ENCODE peak calls at places on chromosomes 3 and 15, in four cellular contexts. X is HCT116, T is PC-3, I is OCI-LY7. J is an unnamed sample. For H3K9me2 and H3K79me2, the result is how much of the 10 kb centered on the place peaks cover.

GRCh38 chr3:8532251-8532831 is 30.7 kb downstream of the LMCD1 start:
- DNase-seq in T (peak), I (no peak), X (no peak), J (peak)

GRCh38 chr15:92095691-92096090 is 242.2 kb downstream of the SLCO3A1 start:
- DNase-seq in I (no peak), T (no peak), X (no peak), J (no peak)

GRCh38 chr3:181695661-181696491 is 15.8 kb upstream of the SOX2 start:
- DNase-seq in I (no peak), X (no peak), T (no peak), J (peak)

GRCh38 chr3:54122046-54122801 is at the start of gene CACNA2D3:
- DNase-seq in I (no peak), X (no peak), T (no peak), J (peak)

GRCh38 chr3:13004376-13004775 is 68.9 kb downstream of the IQSEC1 start:
- DNase-seq in X (no peak), I (no peak), T (no peak), J (no peak)

GRCh38 chr3:31873254-31873653 is 107.8 kb downstream of the OSBPL10 start:
- DNase-seq in I (no peak), X (no peak), T (no peak), J (peak)

GRCh38 chr15:84598993-84599392 is 1.8 kb upstream of the ZSCAN2 start:
- DNase-seq in I (peak), T (peak), X (peak), J (peak)

GRCh38 chr3:159635047-159635641 is 353.5 kb upstream of the IL12A start:
- DNase-seq in X (no peak), T (peak), I (no peak), J (peak)

GRCh38 chr15:53627279-53627678 is 132.2 kb downstream of the WDR72 start:
- DNase-seq in X (no peak), I (no peak), T (no peak), J (no peak)

GRCh38 chr15:78130466-78131294 is 565 bp downstream of the CIB2 start:
- DNase-seq in I (no peak), T (no peak), X (no peak), J (no peak)

DNA sequence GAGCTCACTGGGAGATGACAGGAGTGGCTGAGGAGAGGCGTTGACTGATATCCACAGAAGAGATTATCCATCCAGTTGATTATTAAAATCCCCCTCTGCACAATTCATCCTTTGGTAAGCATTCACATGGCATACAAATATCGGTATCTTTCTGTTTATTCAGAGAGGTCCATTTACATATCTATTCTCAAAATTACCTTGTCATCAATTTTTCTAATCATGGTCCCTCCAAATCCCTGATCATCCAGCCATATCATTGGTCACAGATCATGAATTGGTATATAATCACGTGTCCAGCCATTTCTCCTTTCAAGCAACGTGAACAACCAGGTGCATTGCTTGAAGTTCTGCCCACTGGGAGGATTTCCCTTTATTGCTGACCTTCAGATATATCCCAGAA is 1321.0 kb downstream of the ROBO2 start:
- DNase-seq in T (no peak), I (no peak), X (no peak), J (no peak)
- H3K9me2 ChIP-seq in T (under half), I (under half), X (under half), J (under half)

GRCh38 chr15:63524316-63525015 is 20.1 kb downstream of the USP3 start:
- DNase-seq in T (no peak), I (no peak), X (no peak), J (no peak)
- H3K79me2 ChIP-seq in T (half or more), I (half or more), X (half or more), J (half or more)

GRCh38 chr3:41162981-41163380 is 36.3 kb upstream of the CTNNB1 start:
- DNase-seq in X (no peak), T (no peak), I (no peak), J (no peak)
- H3K9me2 ChIP-seq in X (under half), T (under half), I (under half), J (under half)

GRCh38 chr15:41796457-41796856 is 22.2 kb downstream of the MAPKBP1 start:
- DNase-seq in T (peak), I (no peak), X (no peak), J (peak)
- H3K79me2 ChIP-seq in T (half or more), I (under half), X (under half), J (half or more)

GRCh38 chr3:41162541-41162940 is 36.8 kb upstream of the CTNNB1 start:
- DNase-seq in I (no peak), T (no peak), X (no peak), J (no peak)
- H3K9me2 ChIP-seq in I (under half), T (under half), X (under half), J (under half)

GRCh38 chr15:57034613-57035012 is 116.2 kb downstream of the TCF12 start:
- DNase-seq in X (no peak), T (no peak), I (no peak), J (no peak)

GRCh38 chr15:57037548-57037947 is 119.1 kb downstream of the TCF12 start:
- DNase-seq in T (no peak), X (no peak), I (no peak), J (no peak)

GRCh38 chr15:57036352-57036751 is 117.9 kb downstream of the TCF12 start:
- DNase-seq in T (no peak), I (no peak), X (no peak), J (no peak)

GRCh38 chr15:57033715-57034439 is 115.4 kb downstream of the TCF12 start:
- DNase-seq in T (peak), I (no peak), X (no peak), J (no peak)

DNA sequence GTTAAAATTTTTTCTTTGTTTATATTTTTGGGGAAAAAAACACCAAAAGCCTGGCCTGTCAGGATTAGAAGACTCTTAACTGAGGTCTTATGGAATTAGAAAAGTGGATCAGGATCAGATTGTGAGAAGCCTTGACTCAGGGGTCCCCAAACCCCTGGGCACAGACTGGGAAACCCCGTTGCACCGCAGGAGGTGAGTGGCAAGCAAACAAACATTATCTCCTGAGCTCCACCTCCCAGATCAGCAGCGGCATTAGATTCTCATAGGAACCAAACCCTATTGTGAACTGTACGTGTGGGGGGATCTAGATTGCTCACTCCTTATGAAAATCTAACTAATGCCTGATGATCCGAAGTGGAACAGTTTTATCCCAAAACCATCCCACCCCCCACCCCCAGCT is 117.2 kb downstream of the TCF12 start:
- DNase-seq in X (no peak), I (no peak), T (no peak), J (no peak)
- H3K79me2 ChIP-seq in X (half or more), I (under half), T (under half), J (half or more)

DNA sequence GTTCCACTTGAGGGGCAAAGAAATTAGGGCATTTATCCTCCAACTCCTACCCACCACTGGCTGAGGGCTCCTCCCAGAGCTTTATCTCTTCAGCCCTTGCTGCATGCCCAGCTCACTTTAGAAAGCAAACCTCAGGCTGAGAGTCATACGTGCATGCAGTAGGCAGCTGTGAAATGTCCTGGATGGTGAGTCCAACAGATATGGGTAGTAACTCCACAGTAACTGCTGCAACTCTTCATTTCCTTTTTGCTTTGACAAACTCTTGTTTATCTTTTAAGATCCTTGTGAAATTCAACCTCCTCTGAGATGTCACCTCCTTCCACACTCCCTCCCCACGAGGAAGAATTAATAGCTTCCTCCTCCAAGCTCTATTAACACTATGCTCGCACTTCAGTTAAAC is 35.9 kb upstream of the CTNNB1 start:
- DNase-seq in X (no peak), I (no peak), T (no peak), J (no peak)
- H3K9me2 ChIP-seq in X (under half), I (under half), T (under half), J (under half)

DNA sequence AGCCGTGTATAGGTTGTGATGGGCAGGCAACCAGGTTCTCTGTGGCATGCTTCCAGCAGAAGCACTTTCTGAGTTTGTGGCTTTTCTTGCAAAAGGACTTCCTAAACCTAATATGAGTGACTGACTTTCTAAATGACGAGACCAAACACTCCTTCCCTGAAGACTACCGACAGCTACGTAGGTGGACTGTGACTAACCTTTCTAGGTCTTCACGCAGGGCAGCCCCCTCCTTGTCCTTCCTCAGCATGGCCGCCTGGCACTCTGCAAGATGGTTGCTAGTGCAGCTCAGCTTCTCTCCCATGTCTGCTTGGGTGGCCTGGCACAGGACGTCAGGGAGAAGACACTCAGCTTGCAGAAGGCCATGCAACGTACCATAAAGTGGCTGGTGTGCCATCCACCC is 20.9 kb downstream of the CXCR6 start:
- DNase-seq in T (no peak), I (no peak), X (no peak), J (no peak)
- H3K79me2 ChIP-seq in T (under half), I (under half), X (under half), J (under half)

GRCh38 chr3:41164776-41165175 is 34.5 kb upstream of the CTNNB1 start:
- DNase-seq in I (no peak), X (no peak), T (no peak), J (no peak)
- H3K9me2 ChIP-seq in I (under half), X (under half), T (under half), J (under half)